ENCODE peak calls at places on chromosomes 11 and 22, in six cellular contexts. R, I, C, V, Y and N are unnamed samples. For H3K27me3, the result is how much of the 10 kb centered on the place peaks cover.

GRCh38 chr11:58921778-58922390 is 17.4 kb upstream of the GLYATL1 start:
- DNase-seq in R (no peak), I (no peak), C (no peak), V (no peak), Y (no peak), N (no peak)

GRCh38 chr11:117900144-117900651 is 23.7 kb upstream of the FXYD6 start:
- DNase-seq in R (no peak), I (no peak), C (no peak), V (no peak), Y (peak), N (no peak)

GRCh38 chr11:57277845-57278720 is 41.0 kb upstream of the APLNR start:
- DNase-seq in R (no peak), I (peak), C (peak), V (peak), Y (peak), N (peak)

GRCh38 chr11:121318848-121319834 is 26.6 kb downstream of the SC5D start:
- DNase-seq in R (no peak), I (peak), C (no peak), V (no peak), Y (no peak), N (no peak)

GRCh38 chr11:120243221-120243620 is 3.3 kb downstream of the POU2F3 start:
- DNase-seq in R (no peak), I (no peak), C (no peak), V (no peak), Y (no peak), N (no peak)

GRCh38 chr11:112995423-112996084 is 34.3 kb downstream of the NCAM1 start:
- DNase-seq in R (no peak), I (no peak), C (no peak), V (no peak), Y (no peak), N (no peak)

GRCh38 chr22:22011964-22012363 is 29.4 kb upstream of the TOP3B start:
- DNase-seq in R (no peak), I (no peak), C (no peak), V (no peak), Y (no peak), N (no peak)

GRCh38 chr22:31140746-31141145 is 438 bp upstream of the PLA2G3 start:
- DNase-seq in R (no peak), I (peak), C (no peak), V (no peak), Y (no peak), N (no peak)

GRCh38 chr11:44457862-44458261 is 107.6 kb upstream of the CD82 start:
- DNase-seq in R (no peak), I (no peak), C (no peak), V (no peak), Y (no peak), N (no peak)

GRCh38 chr11:47189100-47189834 is 3.0 kb upstream of the PACSIN3 start:
- DNase-seq in R (no peak), I (no peak), C (no peak), V (no peak), Y (no peak), N (no peak)

GRCh38 chr11:96607890-96608558 is 218.2 kb downstream of the JRKL start:
- DNase-seq in R (no peak), I (no peak), C (no peak), V (no peak), Y (no peak), N (no peak)

GRCh38 chr11:44574620-44575287 is 9.3 kb downstream of the CD82 start:
- DNase-seq in R (no peak), I (no peak), C (no peak), V (no peak), Y (no peak), N (no peak)

GRCh38 chr11:119875841-119876600 is 147.0 kb upstream of the NECTIN1 start:
- DNase-seq in R (no peak), I (no peak), C (no peak), V (no peak), Y (no peak), N (no peak)

GRCh38 chr11:68923614-68924013 is 19.9 kb downstream of the IGHMBP2 start:
- DNase-seq in R (no peak), I (no peak), C (no peak), V (no peak), Y (no peak), N (no peak)

GRCh38 chr22:25402501-25403283 is 161.8 kb upstream of the GRK3 start:
- DNase-seq in R (no peak), I (peak), C (no peak), V (no peak), Y (peak), N (no peak)

GRCh38 chr22:37763012-37763411 is 44.7 kb upstream of the GCAT start:
- DNase-seq in R (no peak), I (no peak), C (no peak), V (no peak), Y (no peak), N (no peak)

GRCh38 chr11:45654741-45655283 is 10.6 kb downstream of the CHST1 start:
- DNase-seq in R (no peak), I (no peak), C (no peak), V (no peak), Y (no peak), N (no peak)

GRCh38 chr11:75275581-75275980 is 35.0 kb downstream of the TPBGL start:
- DNase-seq in R (peak), I (peak), C (no peak), V (no peak), Y (no peak), N (peak)

GRCh38 chr22:36409911-36410756 is 22.4 kb upstream of the MYH9 start:
- DNase-seq in R (peak), I (peak), C (peak), V (no peak), Y (peak), N (peak)

GRCh38 chr11:45142241-45142885 is 4.1 kb upstream of the PRDM11 start:
- DNase-seq in R (no peak), I (no peak), C (no peak), V (no peak), Y (peak), N (no peak)

GRCh38 chr11:76444065-76444383 is 794 bp upstream of the EMSY start:
- DNase-seq in R (no peak), I (no peak), C (no peak), V (no peak), Y (no peak), N (no peak)

GRCh38 chr22:32584650-32585049 is 110.0 kb downstream of the FBXO7 start:
- DNase-seq in R (no peak), I (no peak), C (no peak), V (no peak), Y (no peak), N (no peak)

GRCh38 chr11:46604796-46605195 is 11.0 kb upstream of the AMBRA1 start:
- DNase-seq in R (no peak), I (no peak), C (no peak), V (no peak), Y (no peak), N (no peak)

GRCh38 chr11:118927554-118928107 is 1.9 kb upstream of the BCL9L start:
- DNase-seq in R (no peak), I (no peak), C (no peak), V (no peak), Y (no peak), N (no peak)

GRCh38 chr22:30435674-30436126 is 10.1 kb downstream of the MTFP1 start:
- DNase-seq in R (no peak), I (peak), C (no peak), V (no peak), Y (peak), N (no peak)

GRCh38 chr11:95147364-95147905 is 57.8 kb downstream of the ENDOD1 start:
- DNase-seq in R (no peak), I (peak), C (peak), V (no peak), Y (peak), N (peak)

GRCh38 chr11:66006891-66007176 is 4.5 kb downstream of the BANF1 start:
- DNase-seq in R (no peak), I (no peak), C (no peak), V (no peak), Y (no peak), N (no peak)

GRCh38 chr11:66004186-66004585 is 1.9 kb downstream of the BANF1 start:
- DNase-seq in R (no peak), I (no peak), C (no peak), V (no peak), Y (no peak), N (no peak)

GRCh38 chr11:66008095-66008467 is 3.7 kb upstream of the CST6 start:
- DNase-seq in R (no peak), I (no peak), C (no peak), V (no peak), Y (no peak), N (no peak)

GRCh38 chr11:66007201-66007634 is 4.6 kb upstream of the CST6 start:
- DNase-seq in R (no peak), I (no peak), C (peak), V (no peak), Y (no peak), N (no peak)

GRCh38 chr11:66006134-66006890 is 4.0 kb downstream of the BANF1 start:
- DNase-seq in R (no peak), I (no peak), C (no peak), V (no peak), Y (no peak), N (no peak)
- TF ChIP-seq POLR2A in R (no peak), I (no peak), C (no peak), V (no peak), Y (no peak), N (no peak)

DNA sequence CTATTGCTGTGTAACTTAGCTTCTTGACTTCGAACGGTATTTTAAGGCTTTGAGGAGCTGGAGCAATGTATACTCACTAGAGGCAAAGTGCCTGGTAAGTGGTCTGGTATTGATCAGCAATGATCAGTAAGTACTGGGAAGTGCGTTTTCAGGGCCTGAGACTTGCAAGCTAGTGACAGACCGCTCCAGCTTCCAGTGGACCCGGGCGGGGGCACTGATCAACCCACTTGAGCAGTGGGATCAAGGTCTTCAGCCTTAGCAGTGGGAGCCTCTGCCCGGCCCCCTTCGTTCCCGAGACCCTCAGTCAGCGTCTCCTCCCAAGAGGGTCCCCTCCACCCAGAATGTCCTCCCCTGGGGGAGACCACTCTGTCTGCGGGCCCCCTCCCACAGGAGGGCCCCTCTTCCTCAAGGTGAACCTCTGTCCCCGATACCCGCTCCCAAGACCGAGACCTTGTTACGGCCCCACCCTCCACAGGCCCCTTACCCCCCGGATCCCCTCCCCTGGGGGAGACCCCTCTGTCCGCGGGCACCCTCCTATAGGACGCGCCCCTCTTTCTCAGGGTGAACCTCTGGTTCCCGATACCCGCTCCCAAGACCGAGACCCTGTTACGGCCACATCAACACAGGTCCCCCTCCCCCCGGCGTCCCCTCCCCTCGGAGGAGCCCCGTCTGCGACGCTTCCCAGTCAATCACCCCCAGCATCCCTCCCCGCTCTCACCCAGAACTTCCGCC is 417 bp upstream of the ATXN10 start:
- DNase-seq in R (no peak), I (no peak), C (peak), V (no peak), Y (no peak), N (peak)
- H3K27me3 ChIP-seq in R (under half), I (under half), C (under half), V (under half), Y (under half), N (under half)

GRCh38 chr22:46322711-46323110 is 12.8 kb upstream of the TRMU start:
- DNase-seq in R (no peak), I (no peak), C (no peak), V (no peak), Y (no peak), N (no peak)
- TF ChIP-seq POLR2A in R (no peak), I (no peak), C (no peak), V (no peak), Y (no peak), N (no peak)

GRCh38 chr11:62921201-62921572 is at the start of gene CHRM1:
- DNase-seq in R (no peak), I (peak), C (no peak), V (no peak), Y (no peak), N (no peak)
- H3K27me3 ChIP-seq in R (under half), I (under half), C (under half), V (under half), Y (under half), N (under half)

GRCh38 chr11:69970785-69971535 is 107.2 kb upstream of the ANO1 start:
- DNase-seq in R (no peak), I (no peak), C (no peak), V (no peak), Y (no peak), N (no peak)

GRCh38 chr11:69969890-69970784 is 108.0 kb upstream of the ANO1 start:
- DNase-seq in R (no peak), I (no peak), C (no peak), V (no peak), Y (no peak), N (no peak)

GRCh38 chr11:69974528-69974927 is 103.6 kb upstream of the ANO1 start:
- DNase-seq in R (no peak), I (no peak), C (no peak), V (no peak), Y (no peak), N (no peak)

GRCh38 chr11:69971741-69972140 is 106.4 kb upstream of the ANO1 start:
- DNase-seq in R (no peak), I (no peak), C (no peak), V (no peak), Y (no peak), N (no peak)

DNA sequence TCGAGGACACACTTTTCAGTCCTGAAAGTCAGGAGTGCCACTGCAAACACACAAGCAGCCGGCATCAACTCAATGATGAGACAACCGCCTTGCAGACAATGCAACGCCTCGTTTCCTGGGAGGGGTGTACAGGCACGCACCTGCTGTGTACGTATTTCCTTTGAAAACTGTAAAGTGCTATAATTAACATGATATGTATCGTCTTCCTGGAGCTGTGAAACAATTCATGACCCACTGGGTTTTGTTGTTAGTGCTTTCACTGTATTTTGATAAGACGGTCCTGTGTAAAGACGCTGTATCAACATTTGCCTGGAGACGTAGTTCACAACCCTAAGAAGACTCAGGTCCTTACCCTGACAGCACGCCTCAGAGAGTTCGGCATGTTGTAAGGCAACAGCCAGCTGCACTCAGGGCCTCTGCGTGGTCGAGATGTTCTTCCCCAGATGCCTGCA is 105.7 kb upstream of the ANO1 start:
- DNase-seq in R (no peak), I (no peak), C (no peak), V (no peak), Y (no peak), N (no peak)
- TF ChIP-seq POLR2A in R (no peak), I (no peak), C (no peak), V (no peak), Y (no peak), N (no peak)

GRCh38 chr22:29202231-29203192 is 3.2 kb upstream of the EMID1 start:
- DNase-seq in R (no peak), I (peak), C (no peak), V (peak), Y (peak), N (peak)
- H3K27me3 ChIP-seq in R (under half), I (under half), C (under half), V (under half), Y (under half), N (under half)

GRCh38 chr11:114399490-114399889 is 821 bp downstream of the C11orf71 start:
- DNase-seq in R (no peak), I (no peak), C (no peak), V (no peak), Y (no peak), N (no peak)

GRCh38 chr11:114400974-114401223 is 433 bp downstream of the RBM7 start:
- DNase-seq in R (no peak), I (no peak), C (no peak), V (no peak), Y (no peak), N (no peak)

GRCh38 chr11:114399903-114400221 is 449 bp downstream of the C11orf71 start:
- DNase-seq in R (no peak), I (peak), C (no peak), V (peak), Y (no peak), N (peak)

GRCh38 chr11:114398303-114398920 is 1.9 kb downstream of the C11orf71 start:
- DNase-seq in R (no peak), I (no peak), C (no peak), V (no peak), Y (no peak), N (no peak)

DNA sequence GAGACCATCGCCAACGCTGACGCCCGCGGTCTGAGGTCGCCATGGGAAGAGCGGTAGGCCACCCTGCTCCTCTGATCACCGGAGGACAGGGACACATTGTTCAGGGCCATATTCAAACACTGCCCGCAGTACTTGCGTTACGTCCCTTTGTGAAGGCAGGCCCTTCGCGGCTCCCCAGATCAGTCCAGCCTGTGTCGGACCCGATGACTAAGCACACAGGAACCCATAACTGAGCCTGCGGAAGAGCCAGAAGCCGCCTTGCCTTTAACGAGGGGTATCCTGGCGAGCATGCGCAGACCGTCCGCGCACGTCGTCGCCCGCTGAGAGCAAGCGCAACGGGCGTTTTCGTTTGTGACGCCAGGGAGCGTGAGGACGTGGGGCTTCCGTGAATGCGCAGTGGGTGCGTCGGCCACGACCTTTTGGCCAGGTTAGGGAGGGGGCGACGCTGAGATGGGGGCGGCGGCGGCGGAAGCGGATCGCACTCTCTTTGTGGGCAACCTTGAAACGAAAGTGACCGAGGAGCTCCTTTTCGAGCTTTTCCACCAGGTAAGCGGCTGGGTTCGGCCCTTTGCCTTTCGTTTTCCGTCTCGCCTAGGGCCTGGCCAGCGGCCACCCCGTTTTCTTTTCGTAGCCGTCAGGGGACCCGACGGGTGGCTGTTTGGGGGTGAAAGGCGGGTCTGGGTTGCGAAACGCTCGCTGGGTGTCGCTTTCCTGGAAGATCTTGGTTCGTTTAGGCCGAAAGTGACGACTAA is at the start of the genes C11orf71 and RBM7:
- DNase-seq in R (peak), I (peak), C (peak), V (peak), Y (peak), N (peak)
- TF ChIP-seq POLR2A in R (peak), I (peak), C (peak), V (peak), Y (peak), N (peak)

DNA sequence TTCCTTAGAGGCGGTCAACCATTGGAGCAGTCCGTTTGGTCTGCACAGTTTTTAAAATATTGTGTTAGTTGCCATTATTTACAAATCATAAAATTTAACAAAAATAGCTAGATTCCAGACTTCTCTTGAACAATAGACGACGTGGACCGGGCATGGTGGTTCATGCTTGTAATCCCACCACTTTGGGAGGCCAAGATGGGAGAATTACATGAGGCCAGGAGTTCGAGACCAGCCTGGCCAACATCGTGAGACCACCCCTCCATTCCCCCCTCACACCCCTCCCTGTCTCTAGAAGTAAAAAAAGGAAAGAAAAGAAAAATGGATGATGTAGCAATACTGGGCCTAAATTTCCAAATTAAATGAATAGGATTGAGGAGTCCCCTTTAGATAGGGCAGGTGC is 965 bp downstream of the SLC37A2 start:
- DNase-seq in R (no peak), I (no peak), C (no peak), V (no peak), Y (no peak), N (no peak)
- H3K27me3 ChIP-seq in R (under half), I (under half), C (under half), V (under half), Y (under half), N (under half)